ENCODE peak calls at places on chromosomes 7 and 10, in ten cellular contexts. J, D, E, L, Y, Z, W, F, K and O are unnamed samples.

GRCh38 chr7:72785166-72785955 is 42.6 kb downstream of the TYW1B start:
- DNase-seq in W (peak; percentile 62), D (peak; percentile 16), Y (no peak), J (peak; percentile 27), L (no peak), E (no peak), F (no peak), K (no peak), Z (no peak), O (no peak)

GRCh38 chr10:120741415-120741814 is 109.7 kb upstream of the WDR11 start:
- DNase-seq in L (no peak), J (no peak), K (no peak), E (no peak), Z (no peak), W (no peak), F (no peak), Y (no peak), D (no peak), O (no peak)

GRCh38 chr10:74957199-74958084 is 131.0 kb downstream of the KAT6B start:
- DNase-seq in L (no peak), D (no peak), Z (no peak), W (peak; percentile 42), F (no peak), Y (no peak), K (no peak), J (no peak), E (no peak), O (no peak)

GRCh38 chr10:120943542-120943941 is 92.4 kb downstream of the WDR11 start:
- DNase-seq in F (no peak), D (no peak), K (no peak), J (no peak), Z (no peak), L (no peak), E (no peak), W (no peak), Y (no peak), O (no peak)

GRCh38 chr10:27413831-27414348 is 90.2 kb upstream of the RAB18 start:
- DNase-seq in Z (no peak), E (no peak), Y (no peak), W (no peak), F (no peak), L (no peak), D (no peak), J (no peak), K (no peak), O (no peak)

GRCh38 chr10:124936813-124937212 is 5.1 kb upstream of the ZRANB1 start:
- DNase-seq in Y (no peak), D (no peak), E (no peak), K (no peak), J (no peak), F (no peak), L (no peak), Z (no peak), W (no peak), O (no peak)

GRCh38 chr10:113360870-113361269 is 192.0 kb upstream of the HABP2 start:
- DNase-seq in K (no peak), Z (no peak), E (no peak), J (no peak), W (no peak), F (no peak), L (no peak), Y (no peak), D (no peak), O (no peak)

GRCh38 chr7:152674860-152675760 is 831 bp downstream of the XRCC2 start:
- DNase-seq in K (peak; percentile 31), D (peak; percentile 4), W (no peak), Y (no peak), E (no peak), L (no peak), J (peak; percentile 74), Z (no peak), F (no peak), O (no peak)

GRCh38 chr10:94192974-94193373 is 169.8 kb downstream of the NOC3L start:
- DNase-seq in L (no peak), D (no peak), E (no peak), F (no peak), Z (no peak), Y (no peak), W (peak; percentile 28), J (no peak), K (no peak), O (no peak)

GRCh38 chr7:33494473-33494872 is 365.1 kb downstream of the BBS9 start:
- DNase-seq in F (no peak), J (no peak), W (no peak), L (no peak), K (no peak), Y (no peak), E (no peak), D (peak; percentile 36), Z (no peak), O (no peak)

GRCh38 chr10:5096108-5096507 is 1.9 kb downstream of the AKR1C3 start:
- DNase-seq in W (no peak), Y (no peak), F (no peak), J (no peak), D (no peak), L (no peak), E (no peak), Z (no peak), K (no peak), O (no peak)

GRCh38 chr10:5095687-5096086 is 1.5 kb downstream of the AKR1C3 start:
- DNase-seq in J (no peak), K (no peak), F (no peak), W (no peak), Z (no peak), Y (no peak), E (no peak), L (no peak), D (no peak), O (no peak)

GRCh38 chr10:5092375-5092774 is 1.8 kb upstream of the AKR1C3 start:
- DNase-seq in Z (no peak), J (no peak), D (no peak), K (no peak), F (no peak), E (no peak), L (no peak), W (no peak), Y (no peak), O (no peak)

GRCh38 chr10:5092848-5093790 is 1.1 kb upstream of the AKR1C3 start:
- DNase-seq in Y (no peak), F (no peak), J (no peak), L (no peak), K (no peak), Z (no peak), E (no peak), W (no peak), D (no peak), O (no peak)

GRCh38 chr10:5094265-5095205 is at the start of gene AKR1C3:
- DNase-seq in W (peak; percentile 50), Y (no peak), K (peak; percentile 29), Z (no peak), E (peak; percentile 37), D (peak; percentile 52), L (peak; percentile 80), F (no peak), J (peak; percentile 77), O (no peak)
- H3K4me3 ChIP-seq in W (peak within 1 kb of the TSS; percentile 35), Y (peak within 1 kb of the TSS; percentile 45), K (no peak within 1 kb of the TSS), Z (peak within 1 kb of the TSS; percentile 72), E (peak within 1 kb of the TSS; percentile 97), D (peak within 1 kb of the TSS; percentile 4), L (peak within 1 kb of the TSS; percentile 95), F (peak within 1 kb of the TSS; percentile 42), J (no peak within 1 kb of the TSS), O (no peak within 1 kb of the TSS)

GRCh38 chr7:21430575-21430954 is 2.7 kb downstream of the SP4 start:
- DNase-seq in Y (no peak), F (no peak), J (no peak), D (no peak), L (peak; percentile 40), K (no peak), Z (no peak), W (no peak), E (no peak), O (no peak)

GRCh38 chr7:21428642-21428941 is 709 bp downstream of the SP4 start:
- DNase-seq in L (no peak), J (no peak), Z (no peak), D (no peak), W (no peak), E (no peak), Y (no peak), F (no peak), K (no peak), O (no peak)

GRCh38 chr7:21429021-21429420 is 1.1 kb downstream of the SP4 start:
- DNase-seq in F (no peak), E (no peak), Y (no peak), K (no peak), L (no peak), J (no peak), Z (no peak), W (no peak), D (no peak), O (no peak)

GRCh38 chr7:21427861-21428641 is at the start of gene SP4:
- DNase-seq in D (peak; percentile 96), Y (peak; percentile 96), L (peak; percentile 93), W (peak; percentile 89), Z (peak; percentile 96), E (peak; percentile 99), K (peak; percentile 73), J (peak; percentile 97), F (peak; percentile 96), O (peak; percentile 65)

DNA sequence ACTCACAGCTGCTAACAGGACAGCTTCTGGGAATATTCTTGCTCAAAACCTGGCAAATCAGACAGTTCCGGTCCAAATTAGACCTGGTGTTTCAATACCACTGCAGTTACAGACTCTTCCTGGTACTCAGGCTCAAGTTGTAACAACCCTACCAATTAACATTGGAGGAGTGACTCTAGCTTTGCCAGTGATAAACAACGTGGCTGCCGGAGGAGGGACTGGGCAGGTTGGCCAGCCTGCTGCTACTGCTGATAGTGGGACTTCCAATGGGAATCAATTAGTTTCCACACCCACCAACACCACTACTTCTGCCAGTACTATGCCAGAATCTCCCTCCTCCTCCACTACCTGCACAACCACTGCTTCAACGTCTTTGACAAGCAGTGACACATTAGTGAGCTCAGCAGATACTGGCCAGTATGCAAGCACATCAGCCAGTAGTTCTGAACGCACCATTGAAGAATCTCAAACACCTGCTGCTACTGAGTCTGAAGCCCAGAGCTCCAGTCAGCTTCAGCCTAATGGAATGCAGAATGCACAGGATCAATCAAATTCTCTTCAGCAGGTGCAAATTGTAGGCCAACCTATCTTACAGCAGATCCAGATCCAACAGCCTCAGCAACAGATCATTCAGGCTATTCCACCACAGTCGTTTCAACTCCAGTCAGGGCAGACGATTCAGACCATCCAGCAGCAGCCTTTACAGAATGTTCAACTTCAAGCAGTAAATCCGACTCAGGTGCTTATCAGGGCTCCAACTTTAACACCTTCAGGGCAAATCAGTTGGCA is 2.1 kb downstream of the SP4 start:
- DNase-seq in K (no peak), Z (no peak), D (no peak), E (no peak), Y (no peak), W (no peak), F (no peak), L (no peak), J (no peak), O (no peak)
- H3K4me3 ChIP-seq in K (no peak overlapping the region), Z (peak overlapping the region; percentile 39), D (no peak overlapping the region), E (no peak overlapping the region), Y (no peak overlapping the region), W (no peak overlapping the region), F (peak overlapping the region; percentile 4), L (peak overlapping the region; percentile 80), J (no peak overlapping the region), O (no peak overlapping the region)

GRCh38 chr7:2325028-2325625 is 10.9 kb upstream of the SNX8 start:
- DNase-seq in J (no peak), F (no peak), Z (no peak), Y (no peak), E (no peak), L (no peak), K (no peak), W (no peak), D (no peak), O (no peak)
- H3K4me3 ChIP-seq in J (no peak overlapping the region), F (no peak overlapping the region), Z (no peak overlapping the region), Y (no peak overlapping the region), E (no peak overlapping the region), L (no peak overlapping the region), K (no peak overlapping the region), W (no peak overlapping the region), D (no peak overlapping the region), O (no peak overlapping the region)

GRCh38 chr7:24406818-24407226 is 122.8 kb downstream of the NPY start:
- DNase-seq in L (no peak), E (no peak), K (no peak), D (no peak), F (no peak), W (no peak), Y (no peak), J (no peak), Z (no peak), O (no peak)
- H3K4me3 ChIP-seq in L (no peak overlapping the region), E (no peak overlapping the region), K (no peak overlapping the region), D (no peak overlapping the region), F (no peak overlapping the region), W (no peak overlapping the region), Y (no peak overlapping the region), J (no peak overlapping the region), Z (no peak overlapping the region), O (no peak overlapping the region)